ENCODE peak calls at places on chromosomes 11 and 22, in seven cellular contexts. R, M, Y, I, H, Q and Z are unnamed samples.

GRCh38 chr11:76587810-76588454 is 82.6 kb downstream of the LRRC32 start:
- DNase-seq in M (no peak), H (no peak), Q (no peak), I (no peak), R (peak), Y (no peak), Z (no peak)

GRCh38 chr22:23884133-23884532 is 10.1 kb upstream of the MIF start:
- DNase-seq in H (no peak), M (no peak), Q (peak), R (no peak), Y (no peak), I (no peak), Z (no peak)

GRCh38 chr22:45504703-45505341 is 2.1 kb downstream of the FBLN1 start:
- DNase-seq in M (no peak), Y (no peak), R (peak), Q (peak), H (no peak), I (no peak), Z (no peak)

GRCh38 chr11:27209562-27210005 is 153.4 kb downstream of the CCDC34 start:
- DNase-seq in H (peak), Q (no peak), R (peak), Y (peak), I (peak), M (no peak), Z (no peak)

GRCh38 chr11:45921561-45922424 is 663 bp upstream of the LARGE2 start:
- DNase-seq in M (no peak), R (no peak), Y (no peak), Q (peak), H (no peak), I (no peak), Z (peak)

GRCh38 chr11:68506908-68507307 is 46.4 kb downstream of the PPP6R3 start:
- DNase-seq in R (no peak), Q (no peak), Y (no peak), H (no peak), M (no peak), I (no peak), Z (no peak)

GRCh38 chr22:29726104-29726503 is 6.3 kb downstream of the CABP7 start:
- DNase-seq in M (no peak), Q (no peak), I (no peak), H (no peak), Y (no peak), R (no peak), Z (no peak)

GRCh38 chr11:15059132-15059531 is 14.3 kb upstream of the CALCB start:
- DNase-seq in H (no peak), R (no peak), M (no peak), I (no peak), Y (no peak), Q (no peak), Z (no peak)

GRCh38 chr22:47859891-47860290 is 1097.4 kb downstream of the TBC1D22A start:
- DNase-seq in H (no peak), R (no peak), Q (no peak), Y (no peak), M (no peak), I (no peak), Z (no peak)

GRCh38 chr11:67450796-67451657 is 1.5 kb downstream of the GPR152 start:
- DNase-seq in Q (peak), Y (no peak), R (no peak), M (no peak), H (no peak), I (no peak), Z (no peak)

GRCh38 chr11:131688056-131688693 is 317.8 kb downstream of the NTM start:
- DNase-seq in I (peak), M (no peak), H (peak), R (peak), Y (peak), Q (peak), Z (no peak)

GRCh38 chr22:27845603-27846100 is 44.1 kb upstream of the MN1 start:
- DNase-seq in R (no peak), I (no peak), M (no peak), Y (no peak), H (no peak), Q (no peak), Z (no peak)

GRCh38 chr11:100855466-100856067 is 168.5 kb downstream of the ARHGAP42 start:
- DNase-seq in Q (no peak), H (no peak), I (no peak), R (peak), Y (peak), M (no peak), Z (no peak)

GRCh38 chr22:43168416-43169309 is 17.3 kb downstream of the TSPO start:
- DNase-seq in R (peak), I (peak), M (no peak), Y (no peak), H (no peak), Q (peak), Z (no peak)

GRCh38 chr11:70539360-70540095 is 141.2 kb downstream of the CTTN start:
- DNase-seq in Q (no peak), I (no peak), M (no peak), H (no peak), Y (no peak), R (no peak), Z (no peak)

GRCh38 chr11:112949781-112950575 is 11.2 kb upstream of the NCAM1 start:
- DNase-seq in M (no peak), Y (no peak), R (no peak), Q (no peak), H (peak), I (no peak), Z (no peak)

GRCh38 chr11:62930157-62930556 is 9.0 kb upstream of the CHRM1 start:
- DNase-seq in H (no peak), I (no peak), Y (no peak), M (no peak), Q (no peak), R (no peak), Z (no peak)

GRCh38 chr11:121563003-121563402 is 110.2 kb upstream of the SORL1-AS1 start:
- DNase-seq in R (no peak), H (no peak), I (no peak), Y (no peak), Q (no peak), M (no peak), Z (no peak)

GRCh38 chr11:119027561-119028345 is 2.9 kb downstream of the SLC37A4 start:
- DNase-seq in M (no peak), Q (peak), I (no peak), H (no peak), Y (no peak), R (no peak), Z (no peak)

GRCh38 chr11:116836648-116837023 is 786 bp downstream of the APOA1 start:
- DNase-seq in M (no peak), Y (no peak), R (no peak), I (no peak), H (no peak), Q (peak), Z (no peak)

GRCh38 chr11:85945296-85945695 is 90.1 kb downstream of the CCDC83 start:
- DNase-seq in Y (no peak), I (no peak), M (no peak), H (no peak), Q (no peak), R (no peak), Z (no peak)

GRCh38 chr22:39575552-39575825 is 4.9 kb downstream of the CACNA1I start:
- DNase-seq in H (no peak), I (no peak), Q (no peak), Y (no peak), R (no peak), M (no peak), Z (no peak)

GRCh38 chr11:107689317-107690202 is 22.3 kb downstream of the SLN start:
- DNase-seq in H (peak), Q (no peak), Y (peak), I (peak), M (no peak), R (peak), Z (no peak)

GRCh38 chr11:415640-416041 is 842 bp upstream of the SIGIRR start:
- DNase-seq in Q (no peak), R (no peak), H (no peak), M (peak), Y (no peak), I (no peak), Z (no peak)

GRCh38 chr22:31944700-31945477 is 554 bp downstream of the YWHAH start:
- DNase-seq in R (no peak), M (no peak), Q (no peak), Y (no peak), I (no peak), H (peak), Z (no peak)

GRCh38 chr11:95487391-95487790 is 256.4 kb upstream of the SESN3 start:
- DNase-seq in M (no peak), R (no peak), Q (no peak), I (no peak), Y (no peak), H (no peak), Z (no peak)

GRCh38 chr11:28674432-28675076 is 566.4 kb downstream of the METTL15 start:
- DNase-seq in R (peak), Y (peak), M (no peak), I (no peak), Q (no peak), H (no peak), Z (no peak)

GRCh38 chr11:61057615-61058014 is 44.7 kb upstream of the CD5 start:
- DNase-seq in H (no peak), I (no peak), R (no peak), Q (no peak), M (no peak), Y (no peak), Z (no peak)

DNA sequence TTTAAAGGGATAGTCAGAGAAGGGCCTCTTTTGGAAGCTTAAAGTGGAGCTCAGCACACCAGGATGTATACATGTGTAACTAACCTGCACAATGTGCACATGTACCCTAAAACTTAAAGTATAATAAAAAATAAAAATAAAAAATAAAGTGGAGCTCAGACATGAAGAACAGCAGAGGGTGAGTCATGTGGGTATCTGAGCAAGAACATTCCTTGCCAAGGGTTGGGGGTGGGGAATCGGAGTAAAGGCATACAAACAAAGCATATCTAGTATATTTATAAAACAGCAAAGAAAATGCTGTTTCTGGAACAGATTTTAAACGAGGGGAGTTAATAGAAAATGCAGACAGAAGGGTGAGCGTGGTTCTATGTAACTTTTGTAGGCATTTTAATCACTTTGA is 562.6 kb upstream of the ANO3 start:
- DNase-seq in Q (no peak), Y (no peak), I (peak), R (peak), M (no peak), H (no peak), Z (no peak)
- TF ChIP-seq CTCF in Q (no peak), Y (no peak), I (no peak), R (no peak), M (no peak), H (no peak), Z (no peak)

DNA sequence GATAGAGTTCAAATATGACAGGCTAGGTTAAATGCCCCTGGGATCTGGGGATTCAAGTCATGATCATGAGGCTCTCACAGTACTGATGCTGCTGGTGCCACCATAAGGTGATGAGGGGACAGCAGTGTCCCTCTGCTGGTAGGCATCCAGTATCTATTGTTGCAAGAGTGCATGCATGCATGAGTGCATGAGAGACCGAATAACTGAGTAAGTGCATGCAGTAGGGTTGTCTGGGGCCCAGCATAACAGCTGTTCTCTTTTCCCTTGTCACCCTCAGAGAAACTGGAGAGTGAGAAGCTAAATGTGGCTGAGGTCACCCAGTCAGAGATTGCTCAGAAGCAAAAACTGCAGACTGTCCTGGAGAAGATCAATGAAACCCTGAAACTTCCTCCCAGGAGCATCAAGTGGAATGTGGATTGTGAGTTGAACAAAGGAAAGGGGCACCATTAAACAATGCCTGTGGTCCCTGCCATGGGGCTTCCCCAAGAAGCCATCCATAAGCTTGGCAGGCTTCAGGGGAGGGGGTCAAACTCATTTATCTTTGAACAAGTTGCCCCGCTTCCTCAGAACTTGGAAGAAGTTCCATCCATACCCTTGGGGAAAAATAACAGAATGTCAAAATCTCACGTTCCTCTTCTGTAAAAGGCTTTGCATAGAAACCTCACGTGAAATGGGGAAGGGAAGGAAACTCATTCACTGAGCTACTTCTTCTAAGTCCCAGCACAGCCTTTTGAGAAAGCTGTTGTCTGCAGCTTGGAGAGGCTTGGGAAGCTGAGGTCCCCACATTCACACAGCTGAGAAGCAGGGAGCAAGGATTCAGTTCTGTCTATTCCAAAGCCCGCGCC is 119.0 kb downstream of the PARVA start:
- DNase-seq in M (no peak), H (no peak), R (no peak), I (no peak), Q (no peak), Y (no peak), Z (no peak)
- TF ChIP-seq CTCF in M (no peak), H (no peak), R (peak), I (peak), Q (no peak), Y (no peak), Z (no peak)

GRCh38 chr11:12862761-12863469 is 146.2 kb upstream of the RASSF10 start:
- DNase-seq in I (peak), Y (peak), Q (no peak), H (peak), R (peak), M (no peak), Z (no peak)

GRCh38 chr11:12865871-12866595 is 143.1 kb upstream of the RASSF10 start:
- DNase-seq in R (no peak), I (no peak), Y (no peak), Q (no peak), M (no peak), H (no peak), Z (no peak)

GRCh38 chr11:12863605-12864121 is 145.5 kb upstream of the RASSF10 start:
- DNase-seq in Q (no peak), Y (no peak), I (no peak), R (no peak), M (no peak), H (no peak), Z (no peak)

GRCh38 chr11:12867531-12867930 is 141.6 kb upstream of the RASSF10 start:
- DNase-seq in H (no peak), Q (no peak), I (no peak), Y (no peak), R (no peak), M (no peak), Z (no peak)

GRCh38 chr11:12864316-12865156 is 144.6 kb upstream of the RASSF10 start:
- DNase-seq in I (peak), M (no peak), R (peak), Y (peak), H (no peak), Q (no peak), Z (no peak)
- TF ChIP-seq CTCF in I (no peak), M (no peak), R (no peak), Y (no peak), H (no peak), Q (no peak), Z (no peak)

GRCh38 chr11:33311680-33312079 is 54.5 kb downstream of the HIPK3 start:
- DNase-seq in I (no peak), H (no peak), M (no peak), R (no peak), Y (no peak), Q (no peak), Z (no peak)

GRCh38 chr11:33317662-33318061 is 60.5 kb downstream of the HIPK3 start:
- DNase-seq in I (no peak), H (no peak), Y (peak), Q (no peak), R (no peak), M (no peak), Z (no peak)

GRCh38 chr11:33310720-33311500 is 53.7 kb downstream of the HIPK3 start:
- DNase-seq in Q (no peak), Y (peak), R (no peak), M (no peak), H (no peak), I (peak), Z (no peak)

GRCh38 chr11:33319965-33320813 is 63.0 kb downstream of the HIPK3 start:
- DNase-seq in I (no peak), Q (no peak), Y (no peak), R (no peak), H (no peak), M (no peak), Z (no peak)

GRCh38 chr11:33315822-33316221 is 58.6 kb downstream of the HIPK3 start:
- DNase-seq in R (peak), Y (no peak), Q (no peak), I (no peak), H (no peak), M (no peak), Z (no peak)
- TF ChIP-seq CTCF in R (no peak), Y (no peak), Q (no peak), I (no peak), H (no peak), M (no peak), Z (no peak)